ENCODE peak calls at places on chromosomes 11 and 22, in nine cellular contexts. Z is left ventricle myocardium inferior, P is tibial artery, X is MM.1S, I is Peyer's patch, G is upper lobe of right lung, K is heart left ventricle, S is breast epithelium, M is lower lobe of right lung. H is an unnamed sample.

GRCh38 chr22:29753808-29754657 is 12.8 kb downstream of the ZMAT5 start:
- DNase-seq in M (no peak), I (no peak), S (no peak), G (no peak), K (no peak), X (no peak), P (no peak), Z (no peak), H (no peak)

GRCh38 chr11:57223601-57224000 is 13.4 kb downstream of the APLNR start:
- DNase-seq in P (no peak), X (no peak), K (no peak), G (no peak), Z (no peak), I (no peak), S (no peak), M (no peak), H (no peak)

GRCh38 chr11:57131080-57131790 is 50.5 kb upstream of the LRRC55 start:
- DNase-seq in K (no peak), Z (peak; percentile 20), X (no peak), G (no peak), S (no peak), M (no peak), I (no peak), P (no peak), H (no peak)

GRCh38 chr11:9600166-9600565 is 26.7 kb downstream of the WEE1 start:
- DNase-seq in G (no peak), M (no peak), K (no peak), P (no peak), I (no peak), S (no peak), X (no peak), Z (no peak), H (no peak)

GRCh38 chr11:99148352-99148751 is 127.6 kb downstream of the CNTN5 start:
- DNase-seq in I (no peak), Z (no peak), X (peak; percentile 68), M (no peak), K (no peak), S (no peak), G (no peak), P (no peak), H (no peak)

GRCh38 chr11:62142043-62142375 is 18.2 kb downstream of the INCENP start:
- DNase-seq in P (peak; percentile 42), G (peak; percentile 37), Z (no peak), M (no peak), K (no peak), S (no peak), X (no peak), I (no peak), H (no peak)

GRCh38 chr11:2259466-2259830 is 10.9 kb downstream of the ASCL2 start:
- DNase-seq in I (no peak), X (no peak), Z (no peak), M (no peak), S (peak; percentile 34), P (peak; percentile 44), K (no peak), G (peak; percentile 60), H (no peak)

GRCh38 chr11:119062779-119063178 is 4.8 kb upstream of the VPS11 start:
- DNase-seq in X (no peak), P (peak; percentile 74), I (no peak), G (no peak), Z (no peak), S (no peak), M (no peak), K (no peak), H (no peak)

GRCh38 chr22:30206964-30207363 is 39.6 kb downstream of the LIF start:
- DNase-seq in M (no peak), S (peak; percentile 67), K (peak; percentile 65), P (peak; percentile 75), I (no peak), Z (no peak), G (no peak), X (no peak), H (no peak)

GRCh38 chr11:1631066-1631568 is 1.5 kb downstream of the KRTAP5-5 start:
- DNase-seq in K (no peak), P (no peak), I (no peak), Z (no peak), M (no peak), G (no peak), S (no peak), X (no peak), H (no peak)

GRCh38 chr11:76624515-76625379 is 45.8 kb downstream of the LRRC32 start:
- DNase-seq in X (no peak), P (no peak), I (peak; percentile 37), M (no peak), K (no peak), Z (no peak), G (no peak), S (no peak), H (no peak)

GRCh38 chr11:45896392-45897068 is 10.5 kb downstream of the FREY1 start:
- DNase-seq in P (no peak), I (no peak), K (no peak), Z (no peak), M (no peak), X (no peak), G (no peak), S (no peak), H (no peak)

GRCh38 chr22:45200862-45201511 is 37.3 kb downstream of the NUP50 start:
- DNase-seq in G (no peak), S (no peak), P (no peak), Z (no peak), I (no peak), X (no peak), M (peak; percentile 20), K (no peak), H (no peak)

GRCh38 chr11:2730323-2731284 is 30.8 kb upstream of the KCNQ1OT1 start:
- DNase-seq in M (no peak), P (no peak), K (no peak), G (no peak), S (no peak), X (no peak), I (no peak), Z (no peak), H (no peak)

GRCh38 chr22:30183861-30184278 is 62.7 kb downstream of the LIF start:
- DNase-seq in G (no peak), S (no peak), P (no peak), K (no peak), I (no peak), M (no peak), X (no peak), Z (no peak), H (no peak)

GRCh38 chr11:90234977-90235376 is 12.1 kb upstream of the CHORDC1 start:
- DNase-seq in I (no peak), X (no peak), S (no peak), M (no peak), P (no peak), G (no peak), K (no peak), Z (no peak), H (no peak)

GRCh38 chr11:96393753-96394348 is 4.0 kb downstream of the JRKL start:
- DNase-seq in K (no peak), P (no peak), G (no peak), Z (no peak), I (no peak), S (no peak), X (peak; percentile 61), M (no peak), H (no peak)

GRCh38 chr11:1435820-1436467 is 46.2 kb downstream of the BRSK2 start:
- DNase-seq in M (no peak), G (no peak), X (no peak), S (no peak), I (no peak), Z (no peak), K (no peak), P (no peak), H (no peak)

GRCh38 chr11:128726464-128727139 is 32.7 kb downstream of the FLI1 start:
- DNase-seq in Z (no peak), I (no peak), M (peak; percentile 67), G (no peak), S (no peak), P (no peak), K (no peak), X (peak; percentile 38), H (peak; percentile 33)

GRCh38 chr22:42346722-42347121 is 76.3 kb upstream of the TCF20 start:
- DNase-seq in G (no peak), Z (no peak), X (no peak), P (no peak), I (no peak), M (no peak), S (no peak), K (no peak), H (no peak)
- H3K4me1 ChIP-seq in G (no peaks in the 10 kb centered on the region), Z (peaks cover 12% of the 10 kb centered on the region), X (no peaks in the 10 kb centered on the region), P (peaks cover 18% of the 10 kb centered on the region), I (no peaks in the 10 kb centered on the region), M (no peaks in the 10 kb centered on the region), S (peaks cover 5% of the 10 kb centered on the region), K (peaks cover 3% of the 10 kb centered on the region), H (peaks cover 4% of the 10 kb centered on the region)

GRCh38 chr11:7667460-7667859 is 5.8 kb downstream of the CYB5R2 start:
- DNase-seq in X (no peak), M (no peak), G (no peak), S (no peak), I (no peak), P (no peak), Z (no peak), K (no peak), H (no peak)
- H3K27ac ChIP-seq in X (no peak overlapping the region), M (no peak overlapping the region), G (no peak overlapping the region), S (no peak overlapping the region), I (no peak overlapping the region), P (no peak overlapping the region), Z (no peak overlapping the region), K (no peak overlapping the region), H (no peak overlapping the region)

GRCh38 chr11:114091791-114092397 is 32.4 kb downstream of the ZBTB16 start:
- DNase-seq in S (no peak), I (no peak), G (no peak), X (no peak), K (no peak), M (no peak), Z (no peak), P (no peak), H (no peak)

GRCh38 chr11:114094516-114094915 is 35.0 kb downstream of the ZBTB16 start:
- DNase-seq in P (no peak), Z (no peak), K (no peak), M (no peak), I (no peak), X (no peak), G (no peak), S (no peak), H (no peak)

GRCh38 chr11:114090976-114091375 is 31.5 kb downstream of the ZBTB16 start:
- DNase-seq in S (no peak), K (no peak), Z (no peak), X (no peak), P (no peak), I (no peak), M (no peak), G (no peak), H (no peak)

GRCh38 chr11:114092953-114093352 is 33.4 kb downstream of the ZBTB16 start:
- DNase-seq in X (no peak), I (no peak), Z (no peak), M (no peak), S (no peak), P (no peak), K (no peak), G (no peak), H (no peak)

GRCh38 chr11:114092478-114092877 is 33.0 kb downstream of the ZBTB16 start:
- DNase-seq in M (no peak), G (no peak), S (no peak), P (no peak), I (no peak), K (no peak), Z (no peak), X (no peak), H (no peak)
- H3K4me1 ChIP-seq in M (peaks cover 84% of the 10 kb centered on the region), G (peaks cover 79% of the 10 kb centered on the region), S (peaks cover 5% of the 10 kb centered on the region), P (peaks cover 85% of the 10 kb centered on the region), I (no peaks in the 10 kb centered on the region), K (peaks cover 82% of the 10 kb centered on the region), Z (peaks cover 100% of the 10 kb centered on the region), X (no peaks in the 10 kb centered on the region), H (peaks cover 9% of the 10 kb centered on the region)

GRCh38 chr22:50327711-50328019 is 853 bp upstream of the DENND6B start:
- DNase-seq in M (no peak), I (no peak), G (no peak), Z (no peak), P (no peak), S (no peak), X (no peak), K (no peak), H (no peak)
- H3K27ac ChIP-seq in M (peak overlapping the region; percentile 98), I (peak overlapping the region; percentile 97), G (peak overlapping the region; percentile 98), Z (peak overlapping the region; percentile 96), P (peak overlapping the region; percentile 92), S (peak overlapping the region; percentile 94), X (no peak overlapping the region), K (peak overlapping the region; percentile 89), H (no peak overlapping the region)